ENCODE peak calls at places on chromosomes 12 and 14, in eight cellular contexts. One of them, this sample, is unnamed.

GRCh38 chr12:27193854-27194544 is 50.1 kb upstream of the STK38L start:
- DNase-seq in cardiac fibroblast: peak
- DNase-seq in AG20443: peak
- DNase-seq in left ventricle myocardium superior: peak
- DNase-seq in astrocyte of the cerebellum: peak
- DNase-seq in HS-5: no peak
- DNase-seq in foreskin melanocyte: no peak
- DNase-seq in T-cell: no peak
- DNase-seq in this sample: no peak

GRCh38 chr12:12449533-12450025 is 92.7 kb downstream of the BORCS5 start:
- DNase-seq in cardiac fibroblast: peak
- DNase-seq in AG20443: no peak
- DNase-seq in left ventricle myocardium superior: no peak
- DNase-seq in astrocyte of the cerebellum: no peak
- DNase-seq in HS-5: no peak
- DNase-seq in foreskin melanocyte: no peak
- DNase-seq in T-cell: no peak
- DNase-seq in this sample: no peak

GRCh38 chr12:82524636-82525035 is 162.1 kb upstream of the TMTC2 start:
- DNase-seq in cardiac fibroblast: no peak
- DNase-seq in AG20443: no peak
- DNase-seq in left ventricle myocardium superior: no peak
- DNase-seq in astrocyte of the cerebellum: no peak
- DNase-seq in HS-5: no peak
- DNase-seq in foreskin melanocyte: no peak
- DNase-seq in T-cell: no peak
- DNase-seq in this sample: no peak

GRCh38 chr14:101492716-101493115 is 68.6 kb upstream of the DIO3 start:
- DNase-seq in cardiac fibroblast: no peak
- DNase-seq in AG20443: no peak
- DNase-seq in left ventricle myocardium superior: no peak
- DNase-seq in astrocyte of the cerebellum: no peak
- DNase-seq in HS-5: no peak
- DNase-seq in foreskin melanocyte: no peak
- DNase-seq in T-cell: no peak
- DNase-seq in this sample: no peak

GRCh38 chr14:61460853-61461611 is 139.7 kb downstream of the PRKCH start:
- DNase-seq in cardiac fibroblast: peak
- DNase-seq in AG20443: no peak
- DNase-seq in left ventricle myocardium superior: no peak
- DNase-seq in astrocyte of the cerebellum: no peak
- DNase-seq in HS-5: no peak
- DNase-seq in foreskin melanocyte: no peak
- DNase-seq in T-cell: no peak
- DNase-seq in this sample: no peak

GRCh38 chr12:3225154-3225795 is 148.1 kb downstream of the TSPAN9 start:
- DNase-seq in cardiac fibroblast: peak
- DNase-seq in AG20443: no peak
- DNase-seq in left ventricle myocardium superior: peak
- DNase-seq in astrocyte of the cerebellum: peak
- DNase-seq in HS-5: no peak
- DNase-seq in foreskin melanocyte: no peak
- DNase-seq in T-cell: no peak
- DNase-seq in this sample: no peak

GRCh38 chr14:98953544-98954346 is 318.3 kb downstream of the BCL11B start:
- DNase-seq in cardiac fibroblast: peak
- DNase-seq in AG20443: peak
- DNase-seq in left ventricle myocardium superior: peak
- DNase-seq in astrocyte of the cerebellum: peak
- DNase-seq in HS-5: no peak
- DNase-seq in foreskin melanocyte: no peak
- DNase-seq in T-cell: no peak
- DNase-seq in this sample: no peak

GRCh38 chr14:42095155-42095554 is 488.5 kb downstream of the LRFN5 start:
- DNase-seq in cardiac fibroblast: no peak
- DNase-seq in AG20443: no peak
- DNase-seq in left ventricle myocardium superior: no peak
- DNase-seq in astrocyte of the cerebellum: no peak
- DNase-seq in HS-5: no peak
- DNase-seq in foreskin melanocyte: no peak
- DNase-seq in T-cell: no peak
- DNase-seq in this sample: no peak

GRCh38 chr14:96198430-96199133 is 6.1 kb upstream of the BDKRB2 start:
- DNase-seq in cardiac fibroblast: no peak
- DNase-seq in AG20443: no peak
- DNase-seq in left ventricle myocardium superior: no peak
- DNase-seq in astrocyte of the cerebellum: no peak
- DNase-seq in HS-5: no peak
- DNase-seq in foreskin melanocyte: no peak
- DNase-seq in T-cell: no peak
- DNase-seq in this sample: no peak

GRCh38 chr12:84497819-84498218 is 414.8 kb downstream of the SLC6A15 start:
- DNase-seq in cardiac fibroblast: no peak
- DNase-seq in AG20443: peak
- DNase-seq in left ventricle myocardium superior: no peak
- DNase-seq in astrocyte of the cerebellum: peak
- DNase-seq in HS-5: peak
- DNase-seq in foreskin melanocyte: peak
- DNase-seq in T-cell: no peak
- DNase-seq in this sample: no peak

GRCh38 chr14:21029917-21030316 is at the start of gene TPPP2:
- DNase-seq in cardiac fibroblast: no peak
- DNase-seq in AG20443: no peak
- DNase-seq in left ventricle myocardium superior: no peak
- DNase-seq in astrocyte of the cerebellum: no peak
- DNase-seq in HS-5: no peak
- DNase-seq in foreskin melanocyte: no peak
- DNase-seq in T-cell: no peak
- DNase-seq in this sample: no peak

GRCh38 chr14:70425349-70425748 is 8.5 kb upstream of the SYNJ2BP start:
- DNase-seq in cardiac fibroblast: no peak
- DNase-seq in AG20443: no peak
- DNase-seq in left ventricle myocardium superior: no peak
- DNase-seq in astrocyte of the cerebellum: no peak
- DNase-seq in HS-5: no peak
- DNase-seq in foreskin melanocyte: no peak
- DNase-seq in T-cell: no peak
- DNase-seq in this sample: no peak

GRCh38 chr12:27331299-27331926 is 1.2 kb upstream of the BMAL2 start:
- DNase-seq in cardiac fibroblast: peak
- DNase-seq in AG20443: peak
- DNase-seq in left ventricle myocardium superior: no peak
- DNase-seq in astrocyte of the cerebellum: peak
- DNase-seq in HS-5: peak
- DNase-seq in foreskin melanocyte: peak
- DNase-seq in T-cell: no peak
- DNase-seq in this sample: no peak

GRCh38 chr12:131077931-131078391 is 124.3 kb downstream of the ADGRD1 start:
- DNase-seq in cardiac fibroblast: no peak
- DNase-seq in AG20443: no peak
- DNase-seq in left ventricle myocardium superior: no peak
- DNase-seq in astrocyte of the cerebellum: no peak
- DNase-seq in HS-5: no peak
- DNase-seq in foreskin melanocyte: no peak
- DNase-seq in T-cell: no peak
- DNase-seq in this sample: no peak

GRCh38 chr12:108914031-108914630 is 34.2 kb downstream of the DAO start:
- DNase-seq in cardiac fibroblast: peak
- DNase-seq in AG20443: peak
- DNase-seq in left ventricle myocardium superior: no peak
- DNase-seq in astrocyte of the cerebellum: no peak
- DNase-seq in HS-5: peak
- DNase-seq in foreskin melanocyte: no peak
- DNase-seq in T-cell: no peak
- DNase-seq in this sample: no peak

GRCh38 chr12:94792690-94793089 is 142.3 kb upstream of the TMCC3 start:
- DNase-seq in cardiac fibroblast: peak
- DNase-seq in AG20443: no peak
- DNase-seq in left ventricle myocardium superior: peak
- DNase-seq in astrocyte of the cerebellum: no peak
- DNase-seq in HS-5: no peak
- DNase-seq in foreskin melanocyte: no peak
- DNase-seq in T-cell: no peak
- DNase-seq in this sample: no peak

GRCh38 chr12:18430425-18431048 is 169.2 kb downstream of the PIK3C2G start:
- DNase-seq in cardiac fibroblast: peak
- DNase-seq in AG20443: peak
- DNase-seq in left ventricle myocardium superior: peak
- DNase-seq in astrocyte of the cerebellum: peak
- DNase-seq in HS-5: no peak
- DNase-seq in foreskin melanocyte: peak
- DNase-seq in T-cell: no peak
- DNase-seq in this sample: no peak

GRCh38 chr12:6215932-6216494 is 15.8 kb downstream of the CD9 start:
- DNase-seq in cardiac fibroblast: peak
- DNase-seq in AG20443: peak
- DNase-seq in left ventricle myocardium superior: no peak
- DNase-seq in astrocyte of the cerebellum: peak
- DNase-seq in HS-5: peak
- DNase-seq in foreskin melanocyte: peak
- DNase-seq in T-cell: no peak
- DNase-seq in this sample: no peak

GRCh38 chr12:75825686-75826085 is 205.9 kb downstream of the PHLDA1 start:
- DNase-seq in cardiac fibroblast: peak
- DNase-seq in AG20443: peak
- DNase-seq in left ventricle myocardium superior: no peak
- DNase-seq in astrocyte of the cerebellum: peak
- DNase-seq in HS-5: peak
- DNase-seq in foreskin melanocyte: peak
- DNase-seq in T-cell: no peak
- DNase-seq in this sample: no peak

GRCh38 chr12:51829641-51830040 is 18.9 kb downstream of the FIGNL2 start:
- DNase-seq in cardiac fibroblast: no peak
- DNase-seq in AG20443: no peak
- DNase-seq in left ventricle myocardium superior: no peak
- DNase-seq in astrocyte of the cerebellum: no peak
- DNase-seq in HS-5: no peak
- DNase-seq in foreskin melanocyte: no peak
- DNase-seq in T-cell: no peak
- DNase-seq in this sample: no peak

GRCh38 chr12:104026841-104027599 is 23.0 kb downstream of the GLT8D2 start:
- DNase-seq in cardiac fibroblast: no peak
- DNase-seq in AG20443: no peak
- DNase-seq in left ventricle myocardium superior: no peak
- DNase-seq in astrocyte of the cerebellum: no peak
- DNase-seq in HS-5: no peak
- DNase-seq in foreskin melanocyte: peak
- DNase-seq in T-cell: no peak
- DNase-seq in this sample: no peak

GRCh38 chr12:6234214-6234613 is 34.0 kb downstream of the CD9 start:
- DNase-seq in cardiac fibroblast: peak
- DNase-seq in AG20443: peak
- DNase-seq in left ventricle myocardium superior: no peak
- DNase-seq in astrocyte of the cerebellum: no peak
- DNase-seq in HS-5: no peak
- DNase-seq in foreskin melanocyte: no peak
- DNase-seq in T-cell: no peak
- DNase-seq in this sample: no peak

GRCh38 chr12:42643881-42644579 is 54.5 kb upstream of the PRICKLE1 start:
- DNase-seq in cardiac fibroblast: no peak
- DNase-seq in AG20443: no peak
- DNase-seq in left ventricle myocardium superior: no peak
- DNase-seq in astrocyte of the cerebellum: no peak
- DNase-seq in HS-5: no peak
- DNase-seq in foreskin melanocyte: no peak
- DNase-seq in T-cell: no peak
- DNase-seq in this sample: no peak

GRCh38 chr12:44774815-44775411 is 101.2 kb downstream of the NELL2 start:
- DNase-seq in cardiac fibroblast: peak
- DNase-seq in AG20443: peak
- DNase-seq in left ventricle myocardium superior: peak
- DNase-seq in astrocyte of the cerebellum: no peak
- DNase-seq in HS-5: no peak
- DNase-seq in foreskin melanocyte: no peak
- DNase-seq in T-cell: peak
- DNase-seq in this sample: peak

GRCh38 chr12:54412348-54412747 is 6.7 kb downstream of the ITGA5 start:
- DNase-seq in cardiac fibroblast: no peak
- DNase-seq in AG20443: no peak
- DNase-seq in left ventricle myocardium superior: no peak
- DNase-seq in astrocyte of the cerebellum: no peak
- DNase-seq in HS-5: no peak
- DNase-seq in foreskin melanocyte: no peak
- DNase-seq in T-cell: no peak
- DNase-seq in this sample: no peak

GRCh38 chr14:64929003-64929337 is 13.6 kb downstream of the GPX2 start:
- DNase-seq in cardiac fibroblast: no peak
- DNase-seq in AG20443: no peak
- DNase-seq in left ventricle myocardium superior: no peak
- DNase-seq in astrocyte of the cerebellum: no peak
- DNase-seq in HS-5: no peak
- DNase-seq in foreskin melanocyte: no peak
- DNase-seq in T-cell: no peak
- DNase-seq in this sample: no peak

This sample was measured in activated gamma-delta T cell treated with anti-CD3 and anti-CD28 coated beads, Interleukin-2, amount 50 U/mL, for 16 hours.